ENCODE peak calls at places on chromosome 15, in six cellular contexts. Y is SK-MEL-5; O is effector memory CD8-positive, alpha-beta T cell; S is RPMI8226; X is GM18507; M is NCI-H748 treated with DMSO at 0.1 percent for 48 hours. T is an unnamed sample.

GRCh38 chr15:62403164-62403809 is 238.2 kb upstream of the C2CD4B start:
- DNase-seq in M (no peak), Y (no peak), X (no peak), O (no peak), S (peak), T (no peak)

GRCh38 chr15:79431636-79432344 is at the start of gene MINAR1:
- DNase-seq in O (no peak), X (no peak), S (no peak), Y (peak), M (no peak), T (peak)

GRCh38 chr15:26972636-26973035 is 1.7 kb downstream of the GABRG3 start:
- DNase-seq in M (no peak), S (no peak), O (no peak), Y (peak), X (no peak), T (no peak)

GRCh38 chr15:69591905-69592508 is 139.4 kb downstream of the RPLP1 start:
- DNase-seq in S (peak), O (no peak), M (peak), Y (no peak), X (no peak), T (no peak)

GRCh38 chr15:57196865-57197264 is 179.4 kb upstream of the CGNL1 start:
- DNase-seq in X (no peak), M (no peak), Y (no peak), S (no peak), O (no peak), T (no peak)

GRCh38 chr15:89662893-89663673 is 7.8 kb upstream of the KIF7 start:
- DNase-seq in O (no peak), X (no peak), M (no peak), S (no peak), Y (no peak), T (peak)

GRCh38 chr15:73952913-73953750 is 26.9 kb downstream of the LOXL1 start:
- DNase-seq in Y (no peak), S (no peak), M (no peak), O (no peak), X (no peak), T (no peak)

GRCh38 chr15:29656636-29657475 is 165.4 kb downstream of the TJP1 start:
- DNase-seq in M (no peak), X (no peak), S (no peak), O (no peak), Y (no peak), T (no peak)

GRCh38 chr15:41983221-41983620 is 10.9 kb upstream of the EHD4 start:
- DNase-seq in S (no peak), O (no peak), X (no peak), M (no peak), Y (no peak), T (no peak)

GRCh38 chr15:78872155-78872971 is at the start of gene MORF4L1:
- DNase-seq in X (peak), S (peak), O (peak), Y (peak), M (peak), T (peak)

GRCh38 chr15:84034831-84035753 is 200.5 kb upstream of the GOLGA6L4 start:
- DNase-seq in S (peak), M (peak), Y (peak), O (no peak), X (no peak), T (no peak)

GRCh38 chr15:90142216-90143175 is 40.2 kb upstream of the IDH2 start:
- DNase-seq in Y (no peak), M (no peak), X (no peak), S (no peak), O (peak), T (no peak)

T was measured in GOT3.